ENCODE peak calls at places on chromosome 9, in seven cellular contexts. One of them, this sample, is unnamed.

GRCh38 chr9:81535542-81536241 is 153.7 kb downstream of the TLE1 start:
- DNase-seq in pancreas: no peak
- DNase-seq in right lobe of liver: peak; percentile 54
- DNase-seq in psoas muscle: no peak
- DNase-seq in PC-3: peak; percentile 90
- DNase-seq in prostate gland: no peak
- DNase-seq in heart left ventricle: no peak
- DNase-seq in this sample: no peak

GRCh38 chr9:117737721-117738226 is 33.6 kb downstream of the TLR4 start:
- DNase-seq in pancreas: no peak
- DNase-seq in right lobe of liver: no peak
- DNase-seq in psoas muscle: peak; percentile 63
- DNase-seq in PC-3: no peak
- DNase-seq in prostate gland: no peak
- DNase-seq in heart left ventricle: no peak
- DNase-seq in this sample: no peak

GRCh38 chr9:33480094-33480493 is 6.4 kb upstream of the NOL6 start:
- DNase-seq in pancreas: no peak
- DNase-seq in right lobe of liver: no peak
- DNase-seq in psoas muscle: no peak
- DNase-seq in PC-3: no peak
- DNase-seq in prostate gland: no peak
- DNase-seq in heart left ventricle: no peak
- DNase-seq in this sample: no peak

GRCh38 chr9:77980622-77981021 is 51.0 kb downstream of the GNAQ start:
- DNase-seq in pancreas: no peak
- DNase-seq in right lobe of liver: no peak
- DNase-seq in psoas muscle: no peak
- DNase-seq in PC-3: no peak
- DNase-seq in prostate gland: no peak
- DNase-seq in heart left ventricle: no peak
- DNase-seq in this sample: no peak

GRCh38 chr9:125763373-125763772 is 16.2 kb downstream of the PBX3 start:
- DNase-seq in pancreas: no peak
- DNase-seq in right lobe of liver: no peak
- DNase-seq in psoas muscle: no peak
- DNase-seq in PC-3: peak; percentile 26
- DNase-seq in prostate gland: no peak
- DNase-seq in heart left ventricle: no peak
- DNase-seq in this sample: peak; percentile 67

GRCh38 chr9:131423171-131423581 is 29.3 kb downstream of the PRRC2B start:
- DNase-seq in pancreas: peak; percentile 71
- DNase-seq in right lobe of liver: peak; percentile 76
- DNase-seq in psoas muscle: peak; percentile 72
- DNase-seq in PC-3: peak; percentile 77
- DNase-seq in prostate gland: peak; percentile 62
- DNase-seq in heart left ventricle: peak; percentile 60
- DNase-seq in this sample: peak; percentile 93

GRCh38 chr9:78601957-78602565 is 305.1 kb downstream of the PSAT1 start:
- DNase-seq in pancreas: peak; percentile 52
- DNase-seq in right lobe of liver: no peak
- DNase-seq in psoas muscle: no peak
- DNase-seq in PC-3: peak; percentile 70
- DNase-seq in prostate gland: no peak
- DNase-seq in heart left ventricle: no peak
- DNase-seq in this sample: no peak

GRCh38 chr9:125146247-125146646 is 2.9 kb upstream of the SCAI start:
- DNase-seq in pancreas: no peak
- DNase-seq in right lobe of liver: no peak
- DNase-seq in psoas muscle: no peak
- DNase-seq in PC-3: no peak
- DNase-seq in prostate gland: no peak
- DNase-seq in heart left ventricle: no peak
- DNase-seq in this sample: no peak

GRCh38 chr9:127566351-127567001 is 45.6 kb upstream of the STXBP1 start:
- DNase-seq in pancreas: no peak
- DNase-seq in right lobe of liver: peak; percentile 71
- DNase-seq in psoas muscle: no peak
- DNase-seq in PC-3: peak; percentile 52
- DNase-seq in prostate gland: peak; percentile 67
- DNase-seq in heart left ventricle: no peak
- DNase-seq in this sample: no peak

GRCh38 chr9:34611251-34611810 is 566 bp downstream of the RPP25L start:
- DNase-seq in pancreas: no peak
- DNase-seq in right lobe of liver: peak; percentile 61
- DNase-seq in psoas muscle: peak; percentile 62
- DNase-seq in PC-3: no peak
- DNase-seq in prostate gland: no peak
- DNase-seq in heart left ventricle: no peak
- DNase-seq in this sample: no peak

GRCh38 chr9:34127035-34127948 is 794 bp upstream of the DCAF12 start:
- DNase-seq in pancreas: no peak
- DNase-seq in right lobe of liver: no peak
- DNase-seq in psoas muscle: no peak
- DNase-seq in PC-3: no peak
- DNase-seq in prostate gland: no peak
- DNase-seq in heart left ventricle: no peak
- DNase-seq in this sample: no peak

GRCh38 chr9:134358968-134359319 is 32.7 kb downstream of the RXRA start:
- DNase-seq in pancreas: no peak
- DNase-seq in right lobe of liver: no peak
- DNase-seq in psoas muscle: no peak
- DNase-seq in PC-3: no peak
- DNase-seq in prostate gland: no peak
- DNase-seq in heart left ventricle: no peak
- DNase-seq in this sample: no peak

GRCh38 chr9:134359493-134360179 is 33.4 kb downstream of the RXRA start:
- DNase-seq in pancreas: no peak
- DNase-seq in right lobe of liver: no peak
- DNase-seq in psoas muscle: no peak
- DNase-seq in PC-3: no peak
- DNase-seq in prostate gland: no peak
- DNase-seq in heart left ventricle: no peak
- DNase-seq in this sample: no peak

GRCh38 chr9:134361426-134361825 is 35.2 kb downstream of the RXRA start:
- DNase-seq in pancreas: no peak
- DNase-seq in right lobe of liver: no peak
- DNase-seq in psoas muscle: no peak
- DNase-seq in PC-3: no peak
- DNase-seq in prostate gland: no peak
- DNase-seq in heart left ventricle: no peak
- DNase-seq in this sample: no peak

GRCh38 chr9:134360897-134361296 is 34.6 kb downstream of the RXRA start:
- DNase-seq in pancreas: peak; percentile 67
- DNase-seq in right lobe of liver: peak; percentile 93
- DNase-seq in psoas muscle: no peak
- DNase-seq in PC-3: peak; percentile 24
- DNase-seq in prostate gland: peak; percentile 91
- DNase-seq in heart left ventricle: peak; percentile 80
- DNase-seq in this sample: no peak

DNA sequence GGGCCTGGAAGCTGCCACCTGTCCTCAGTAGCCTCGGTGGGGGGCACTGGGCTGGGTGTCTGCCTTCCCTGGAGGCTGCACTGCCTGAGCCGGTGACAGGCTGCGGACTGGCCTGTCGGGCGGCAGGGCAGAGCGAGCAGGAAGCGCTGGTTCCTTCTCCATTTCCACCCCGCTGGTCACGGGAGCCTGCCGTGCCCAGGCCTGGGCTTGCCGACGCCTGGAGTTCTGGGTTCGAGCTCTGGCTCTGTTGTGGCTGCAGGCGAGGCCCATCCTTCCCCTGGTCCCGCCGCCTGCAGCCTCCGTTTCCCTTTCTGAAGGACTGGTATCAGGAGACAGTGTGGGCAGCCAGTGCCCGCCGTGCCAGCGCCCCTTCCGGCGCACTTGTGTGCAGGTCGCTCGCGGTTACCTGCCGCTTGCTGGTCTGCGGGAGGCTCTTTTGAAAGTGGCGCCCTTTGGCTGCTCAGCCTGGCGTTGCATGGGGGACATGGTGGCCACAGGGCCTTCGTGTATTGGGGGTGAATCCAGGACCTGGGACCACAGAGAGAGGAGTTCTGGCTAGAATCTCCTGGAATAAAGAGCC is 34.0 kb downstream of the RXRA start:
- DNase-seq in pancreas: no peak
- DNase-seq in right lobe of liver: peak; percentile 77
- DNase-seq in psoas muscle: no peak
- DNase-seq in PC-3: no peak
- DNase-seq in prostate gland: no peak
- DNase-seq in heart left ventricle: no peak
- DNase-seq in this sample: no peak
- TF ChIP-seq CTCF in pancreas: no peak
- TF ChIP-seq CTCF in right lobe of liver: no peak
- TF ChIP-seq CTCF in psoas muscle: no peak
- TF ChIP-seq CTCF in PC-3: no peak
- TF ChIP-seq CTCF in prostate gland: no peak
- TF ChIP-seq CTCF in heart left ventricle: no peak
- TF ChIP-seq CTCF in this sample: no peak

GRCh38 chr9:7148243-7148765 is 390.5 kb downstream of the KDM4C start:
- DNase-seq in pancreas: no peak
- DNase-seq in right lobe of liver: no peak
- DNase-seq in psoas muscle: no peak
- DNase-seq in PC-3: no peak
- DNase-seq in prostate gland: no peak
- DNase-seq in heart left ventricle: no peak
- DNase-seq in this sample: no peak

GRCh38 chr9:7150153-7150890 is 392.5 kb downstream of the KDM4C start:
- DNase-seq in pancreas: no peak
- DNase-seq in right lobe of liver: no peak
- DNase-seq in psoas muscle: no peak
- DNase-seq in PC-3: no peak
- DNase-seq in prostate gland: no peak
- DNase-seq in heart left ventricle: no peak
- DNase-seq in this sample: no peak

GRCh38 chr9:7146582-7146981 is 388.8 kb downstream of the KDM4C start:
- DNase-seq in pancreas: no peak
- DNase-seq in right lobe of liver: no peak
- DNase-seq in psoas muscle: no peak
- DNase-seq in PC-3: peak; percentile 61
- DNase-seq in prostate gland: no peak
- DNase-seq in heart left ventricle: no peak
- DNase-seq in this sample: no peak

GRCh38 chr9:7147136-7148090 is 389.6 kb downstream of the KDM4C start:
- DNase-seq in pancreas: no peak
- DNase-seq in right lobe of liver: no peak
- DNase-seq in psoas muscle: peak; percentile 89
- DNase-seq in PC-3: no peak
- DNase-seq in prostate gland: no peak
- DNase-seq in heart left ventricle: peak; percentile 88
- DNase-seq in this sample: no peak

DNA sequence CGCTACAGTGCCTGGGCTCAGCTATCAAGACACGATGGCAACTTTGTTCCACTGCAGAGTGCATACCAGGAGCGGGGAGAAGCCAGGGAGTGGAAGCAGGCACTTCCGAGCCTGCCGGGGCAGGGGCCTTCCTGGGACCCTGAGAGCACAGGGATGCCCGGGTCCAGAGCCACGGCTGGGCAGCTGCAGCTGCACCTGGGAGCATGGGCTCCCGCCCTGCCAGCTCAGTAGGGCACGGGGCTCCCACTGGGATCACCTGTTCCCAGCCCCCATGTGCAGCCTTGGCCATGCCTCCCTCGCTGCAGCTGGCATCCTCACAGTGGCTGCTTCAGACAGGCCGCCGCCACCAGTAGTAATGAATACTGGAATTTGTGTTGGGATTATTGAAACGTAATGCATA is 391.5 kb downstream of the KDM4C start:
- DNase-seq in pancreas: no peak
- DNase-seq in right lobe of liver: no peak
- DNase-seq in psoas muscle: no peak
- DNase-seq in PC-3: no peak
- DNase-seq in prostate gland: no peak
- DNase-seq in heart left ventricle: no peak
- DNase-seq in this sample: no peak
- H3K4me1 ChIP-seq in pancreas: no peaks in the 10 kb centered on the region
- H3K4me1 ChIP-seq in right lobe of liver: no peaks in the 10 kb centered on the region
- H3K4me1 ChIP-seq in psoas muscle: peaks cover 51% of the 10 kb centered on the region
- H3K4me1 ChIP-seq in PC-3: peaks cover 5% of the 10 kb centered on the region
- H3K4me1 ChIP-seq in prostate gland: no peaks in the 10 kb centered on the region
- H3K4me1 ChIP-seq in heart left ventricle: peaks cover 77% of the 10 kb centered on the region
- H3K4me1 ChIP-seq in this sample: no peaks in the 10 kb centered on the region

DNA sequence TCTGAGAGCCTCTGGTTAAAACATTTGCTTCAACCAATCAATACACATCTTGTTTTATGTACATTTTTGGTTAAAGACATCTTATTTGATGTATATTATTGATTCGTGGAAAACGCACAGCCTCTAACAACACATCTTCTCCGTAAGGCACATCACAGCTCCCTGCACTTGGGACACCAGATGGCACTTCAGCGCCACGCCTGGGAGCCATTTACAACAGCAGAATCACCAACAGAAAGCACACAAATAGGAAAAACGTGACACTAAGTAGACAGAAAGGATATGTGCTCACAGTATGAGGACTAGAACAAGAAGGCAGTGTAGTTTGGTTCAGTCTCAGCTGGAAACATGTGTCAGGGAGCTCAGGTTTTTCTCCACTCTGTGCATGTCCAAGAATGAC is 199.7 kb downstream of the ROR2 start:
- DNase-seq in pancreas: no peak
- DNase-seq in right lobe of liver: no peak
- DNase-seq in psoas muscle: no peak
- DNase-seq in PC-3: peak; percentile 22
- DNase-seq in prostate gland: no peak
- DNase-seq in heart left ventricle: no peak
- DNase-seq in this sample: no peak
- TF ChIP-seq CTCF in pancreas: no peak
- TF ChIP-seq CTCF in right lobe of liver: no peak
- TF ChIP-seq CTCF in psoas muscle: no peak
- TF ChIP-seq CTCF in PC-3: peak; percentile 46
- TF ChIP-seq CTCF in prostate gland: no peak
- TF ChIP-seq CTCF in heart left ventricle: no peak
- TF ChIP-seq CTCF in this sample: no peak

DNA sequence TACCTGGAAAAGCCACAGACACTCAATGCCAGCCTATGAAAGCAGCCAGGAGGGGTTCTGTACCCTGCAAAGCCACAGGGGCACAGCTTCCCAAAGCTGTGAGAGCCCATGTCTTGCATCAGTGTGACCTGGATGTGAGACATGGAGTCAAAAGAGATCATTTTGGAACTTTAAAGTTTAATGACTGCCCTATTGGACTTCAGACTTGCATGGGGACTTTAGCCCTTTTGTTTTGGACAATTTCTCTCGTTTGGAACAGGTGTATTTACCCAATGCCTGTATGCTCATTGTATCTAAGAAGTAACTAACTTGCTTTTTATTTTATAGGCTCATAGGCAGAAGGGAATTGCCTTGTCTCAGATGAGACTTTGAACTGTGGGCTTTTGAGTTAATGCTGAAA is 244.9 kb upstream of the TYRP1 start:
- DNase-seq in pancreas: no peak
- DNase-seq in right lobe of liver: no peak
- DNase-seq in psoas muscle: no peak
- DNase-seq in PC-3: no peak
- DNase-seq in prostate gland: no peak
- DNase-seq in heart left ventricle: no peak
- DNase-seq in this sample: no peak
- H3K4me1 ChIP-seq in pancreas: no peaks in the 10 kb centered on the region
- H3K4me1 ChIP-seq in right lobe of liver: no peaks in the 10 kb centered on the region
- H3K4me1 ChIP-seq in psoas muscle: no peaks in the 10 kb centered on the region
- H3K4me1 ChIP-seq in PC-3: no peaks in the 10 kb centered on the region
- H3K4me1 ChIP-seq in prostate gland: no peaks in the 10 kb centered on the region
- H3K4me1 ChIP-seq in heart left ventricle: no peaks in the 10 kb centered on the region
- H3K4me1 ChIP-seq in this sample: no peaks in the 10 kb centered on the region